ENCODE peak calls at places on chromosomes 1 and 21, in four cellular contexts. F is A549, Z is AG10803, T is kidney epithelial cell. E is an unnamed sample.

GRCh38 chr1:179731643-179732042 is 11.4 kb upstream of the FAM163A start:
- DNase-seq in Z (no peak), T (no peak), F (no peak), E (no peak)

GRCh38 chr21:31948681-31949080 is 75.9 kb downstream of the HUNK start:
- DNase-seq in Z (no peak), F (no peak), T (no peak), E (no peak)

GRCh38 chr1:47389735-47390134 is 26.4 kb upstream of the FOXE3 start:
- DNase-seq in T (no peak), F (no peak), Z (no peak), E (no peak)

GRCh38 chr1:119611701-119612113 is 36.4 kb downstream of the ZNF697 start:
- DNase-seq in F (peak; percentile 28), T (no peak), Z (peak; percentile 28), E (peak; percentile 78)

GRCh38 chr1:67792756-67793475 is 40.4 kb downstream of the GNG12 start:
- DNase-seq in T (no peak), F (no peak), Z (no peak), E (no peak)

GRCh38 chr1:43549921-43550597 is 19.4 kb downstream of the PTPRF start:
- DNase-seq in Z (no peak), F (no peak), T (peak; percentile 34), E (peak; percentile 84)

GRCh38 chr1:213017447-213018273 is 2.0 kb upstream of the ANGEL2 start:
- DNase-seq in Z (no peak), F (no peak), T (no peak), E (no peak)

GRCh38 chr1:235027862-235028250 is 100.8 kb downstream of the TOMM20 start:
- DNase-seq in F (no peak), T (no peak), Z (no peak), E (no peak)

GRCh38 chr1:75855010-75855409 is 58.3 kb downstream of the MSH4 start:
- DNase-seq in Z (peak; percentile 8), F (no peak), T (no peak), E (peak; percentile 81)

DNA sequence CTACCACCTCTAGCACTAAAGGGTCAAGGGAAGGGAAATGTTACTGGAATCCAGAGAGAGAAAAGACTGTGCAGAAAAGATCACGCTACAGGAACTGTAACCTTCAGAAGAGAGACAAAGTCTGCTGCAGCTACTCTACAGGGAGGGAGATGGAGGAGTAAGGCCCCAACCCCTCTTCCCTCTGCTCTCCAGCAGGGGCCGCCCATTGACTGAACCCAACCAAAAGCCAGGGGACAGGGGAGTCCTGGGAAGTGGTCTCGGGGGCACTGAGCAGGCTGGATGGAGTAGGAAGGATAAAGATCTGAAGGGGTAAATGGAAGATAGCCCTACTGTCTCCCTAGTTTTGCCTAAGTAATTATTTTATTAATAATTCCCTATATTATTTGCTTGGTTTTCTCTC is 72.8 kb upstream of the NR5A2 start:
- DNase-seq in Z (no peak), F (no peak), T (no peak), E (peak; percentile 15)
- TF ChIP-seq CTCF in Z (peak; percentile 42), F (peak; percentile 34), T (peak; percentile 25), E (no peak)

GRCh38 chr1:15394261-15394543 is 15.5 kb upstream of the EFHD2 start:
- DNase-seq in Z (no peak), T (no peak), F (no peak), E (no peak)

GRCh38 chr1:15393475-15394260 is 16.0 kb upstream of the EFHD2 start:
- DNase-seq in T (no peak), F (no peak), Z (no peak), E (no peak)

GRCh38 chr1:15388201-15388880 is 21.3 kb upstream of the EFHD2 start:
- DNase-seq in Z (no peak), F (no peak), T (no peak), E (no peak)

GRCh38 chr1:15386128-15386824 is 23.4 kb upstream of the EFHD2 start:
- DNase-seq in T (no peak), Z (peak; percentile 21), F (no peak), E (no peak)

DNA sequence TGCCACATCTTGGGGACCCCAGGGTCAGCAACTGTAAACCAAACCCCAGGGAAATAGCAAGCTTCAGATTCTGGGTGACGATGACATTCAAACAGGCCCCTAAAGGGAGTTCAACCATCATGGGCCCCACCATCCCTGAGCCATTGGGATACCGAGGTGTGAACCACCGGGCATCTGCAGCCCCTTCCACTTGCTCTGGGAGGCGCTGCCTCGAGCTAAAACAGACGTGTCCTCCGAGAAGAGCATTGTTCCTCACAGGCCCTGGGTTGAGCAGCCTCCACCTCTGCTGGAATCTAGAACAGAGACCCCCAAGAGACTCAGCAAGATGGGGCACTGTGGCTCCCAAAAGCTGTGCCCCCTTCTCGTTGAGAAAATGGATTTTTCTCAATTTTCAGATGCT is 19.0 kb upstream of the EFHD2 start:
- DNase-seq in Z (no peak), T (no peak), F (no peak), E (no peak)
- TF ChIP-seq CTCF in Z (no peak), T (no peak), F (no peak), E (no peak)

GRCh38 chr21:35503646-35504045 is 454.5 kb upstream of the RUNX1 start:
- DNase-seq in T (no peak), Z (peak; percentile 53), F (no peak), E (no peak)
- TF ChIP-seq CTCF in T (no peak), Z (no peak), F (no peak), E (no peak)

GRCh38 chr1:61337037-61337436 is 254.7 kb downstream of the NFIA start:
- DNase-seq in T (no peak), Z (no peak), F (no peak), E (peak; percentile 23)
- TF ChIP-seq CTCF in T (peak; percentile 8), Z (peak; percentile 20), F (peak; percentile 20), E (no peak)

E was measured in MCF 10A.